ENCODE peak calls at places on chromosome 21, in nine cellular contexts. One of them, this sample, is unnamed.

GRCh38 chr21:46022551-46023107 is 41.1 kb downstream of the COL6A1 start:
- DNase-seq in stimulated activated CD8-positive, alpha-beta memory T cell treated with anti-CD3 and anti-CD28 coated beads, Interleukin-15, amount 100 ng/mL, for 1 hour: no peak
- DNase-seq in left ventricle myocardium superior: peak; percentile 29
- DNase-seq in HT-29: no peak
- DNase-seq in AG10803: peak; percentile 45
- DNase-seq in RPMI8226: no peak
- DNase-seq in stimulated activated CD4-positive, alpha-beta T cell treated with anti-CD3 and anti-CD28 coated beads, Interleukin-12 subunit alpha, Interleukin-12 subunit beta, amount 100 ng/mL, for 48 hours: no peak
- DNase-seq in HuH-7.5: peak; percentile 49
- DNase-seq in cardiac fibroblast: no peak
- DNase-seq in this sample: no peak

GRCh38 chr21:29342394-29342957 is 43.8 kb downstream of the BACH1 start:
- DNase-seq in stimulated activated CD8-positive, alpha-beta memory T cell treated with anti-CD3 and anti-CD28 coated beads, Interleukin-15, amount 100 ng/mL, for 1 hour: no peak
- DNase-seq in AG10803: peak; percentile 92
- DNase-seq in cardiac fibroblast: peak; percentile 98
- DNase-seq in left ventricle myocardium superior: peak; percentile 81
- DNase-seq in HuH-7.5: no peak
- DNase-seq in HT-29: no peak
- DNase-seq in RPMI8226: no peak
- DNase-seq in stimulated activated CD4-positive, alpha-beta T cell treated with anti-CD3 and anti-CD28 coated beads, Interleukin-12 subunit alpha, Interleukin-12 subunit beta, amount 100 ng/mL, for 48 hours: peak; percentile 69
- DNase-seq in this sample: no peak

GRCh38 chr21:32316363-32317215 is 17.9 kb downstream of the MRAP start:
- DNase-seq in RPMI8226: no peak
- DNase-seq in stimulated activated CD4-positive, alpha-beta T cell treated with anti-CD3 and anti-CD28 coated beads, Interleukin-12 subunit alpha, Interleukin-12 subunit beta, amount 100 ng/mL, for 48 hours: no peak
- DNase-seq in HT-29: no peak
- DNase-seq in cardiac fibroblast: no peak
- DNase-seq in HuH-7.5: no peak
- DNase-seq in left ventricle myocardium superior: no peak
- DNase-seq in AG10803: no peak
- DNase-seq in stimulated activated CD8-positive, alpha-beta memory T cell treated with anti-CD3 and anti-CD28 coated beads, Interleukin-15, amount 100 ng/mL, for 1 hour: no peak
- DNase-seq in this sample: no peak

GRCh38 chr21:38979271-38980196 is 173.8 kb downstream of the ETS2 start:
- DNase-seq in AG10803: peak; percentile 79
- DNase-seq in HT-29: no peak
- DNase-seq in stimulated activated CD8-positive, alpha-beta memory T cell treated with anti-CD3 and anti-CD28 coated beads, Interleukin-15, amount 100 ng/mL, for 1 hour: no peak
- DNase-seq in HuH-7.5: no peak
- DNase-seq in RPMI8226: peak; percentile 54
- DNase-seq in stimulated activated CD4-positive, alpha-beta T cell treated with anti-CD3 and anti-CD28 coated beads, Interleukin-12 subunit alpha, Interleukin-12 subunit beta, amount 100 ng/mL, for 48 hours: no peak
- DNase-seq in left ventricle myocardium superior: no peak
- DNase-seq in cardiac fibroblast: peak; percentile 45
- DNase-seq in this sample: no peak

GRCh38 chr21:46667735-46668380 is 32.4 kb downstream of the PRMT2 start:
- DNase-seq in AG10803: peak; percentile 39
- DNase-seq in cardiac fibroblast: peak; percentile 44
- DNase-seq in HuH-7.5: no peak
- DNase-seq in stimulated activated CD8-positive, alpha-beta memory T cell treated with anti-CD3 and anti-CD28 coated beads, Interleukin-15, amount 100 ng/mL, for 1 hour: no peak
- DNase-seq in stimulated activated CD4-positive, alpha-beta T cell treated with anti-CD3 and anti-CD28 coated beads, Interleukin-12 subunit alpha, Interleukin-12 subunit beta, amount 100 ng/mL, for 48 hours: no peak
- DNase-seq in HT-29: peak; percentile 3
- DNase-seq in left ventricle myocardium superior: peak; percentile 39
- DNase-seq in RPMI8226: peak; percentile 24
- DNase-seq in this sample: no peak

GRCh38 chr21:38413958-38414506 is 84.2 kb downstream of the ERG start:
- DNase-seq in HuH-7.5: no peak
- DNase-seq in RPMI8226: no peak
- DNase-seq in cardiac fibroblast: peak; percentile 17
- DNase-seq in stimulated activated CD4-positive, alpha-beta T cell treated with anti-CD3 and anti-CD28 coated beads, Interleukin-12 subunit alpha, Interleukin-12 subunit beta, amount 100 ng/mL, for 48 hours: no peak
- DNase-seq in AG10803: peak; percentile 21
- DNase-seq in stimulated activated CD8-positive, alpha-beta memory T cell treated with anti-CD3 and anti-CD28 coated beads, Interleukin-15, amount 100 ng/mL, for 1 hour: no peak
- DNase-seq in HT-29: no peak
- DNase-seq in left ventricle myocardium superior: no peak
- DNase-seq in this sample: no peak

GRCh38 chr21:23384679-23385078 is 2222.6 kb downstream of the MRPL39 start:
- DNase-seq in HT-29: no peak
- DNase-seq in cardiac fibroblast: no peak
- DNase-seq in AG10803: no peak
- DNase-seq in stimulated activated CD8-positive, alpha-beta memory T cell treated with anti-CD3 and anti-CD28 coated beads, Interleukin-15, amount 100 ng/mL, for 1 hour: no peak
- DNase-seq in stimulated activated CD4-positive, alpha-beta T cell treated with anti-CD3 and anti-CD28 coated beads, Interleukin-12 subunit alpha, Interleukin-12 subunit beta, amount 100 ng/mL, for 48 hours: no peak
- DNase-seq in left ventricle myocardium superior: no peak
- DNase-seq in HuH-7.5: no peak
- DNase-seq in RPMI8226: no peak
- DNase-seq in this sample: no peak

GRCh38 chr21:31476551-31477120 is 132.6 kb upstream of the TIAM1 start:
- DNase-seq in RPMI8226: no peak
- DNase-seq in stimulated activated CD4-positive, alpha-beta T cell treated with anti-CD3 and anti-CD28 coated beads, Interleukin-12 subunit alpha, Interleukin-12 subunit beta, amount 100 ng/mL, for 48 hours: no peak
- DNase-seq in cardiac fibroblast: peak; percentile 6
- DNase-seq in AG10803: no peak
- DNase-seq in HT-29: no peak
- DNase-seq in HuH-7.5: no peak
- DNase-seq in left ventricle myocardium superior: no peak
- DNase-seq in stimulated activated CD8-positive, alpha-beta memory T cell treated with anti-CD3 and anti-CD28 coated beads, Interleukin-15, amount 100 ng/mL, for 1 hour: no peak
- DNase-seq in this sample: no peak

GRCh38 chr21:37915941-37916794 is at the start of gene KCNJ6:
- DNase-seq in stimulated activated CD8-positive, alpha-beta memory T cell treated with anti-CD3 and anti-CD28 coated beads, Interleukin-15, amount 100 ng/mL, for 1 hour: no peak
- DNase-seq in cardiac fibroblast: peak; percentile 62
- DNase-seq in AG10803: peak; percentile 53
- DNase-seq in HuH-7.5: no peak
- DNase-seq in left ventricle myocardium superior: peak; percentile 49
- DNase-seq in HT-29: no peak
- DNase-seq in RPMI8226: peak; percentile 21
- DNase-seq in stimulated activated CD4-positive, alpha-beta T cell treated with anti-CD3 and anti-CD28 coated beads, Interleukin-12 subunit alpha, Interleukin-12 subunit beta, amount 100 ng/mL, for 48 hours: peak; percentile 9
- DNase-seq in this sample: no peak

GRCh38 chr21:14968821-14969220 is 96.0 kb downstream of the NRIP1 start:
- DNase-seq in AG10803: peak; percentile 47
- DNase-seq in stimulated activated CD8-positive, alpha-beta memory T cell treated with anti-CD3 and anti-CD28 coated beads, Interleukin-15, amount 100 ng/mL, for 1 hour: no peak
- DNase-seq in left ventricle myocardium superior: no peak
- DNase-seq in RPMI8226: no peak
- DNase-seq in HT-29: no peak
- DNase-seq in HuH-7.5: no peak
- DNase-seq in cardiac fibroblast: peak; percentile 59
- DNase-seq in stimulated activated CD4-positive, alpha-beta T cell treated with anti-CD3 and anti-CD28 coated beads, Interleukin-12 subunit alpha, Interleukin-12 subunit beta, amount 100 ng/mL, for 48 hours: no peak
- DNase-seq in this sample: no peak

GRCh38 chr21:42262826-42263225 is 43.9 kb downstream of the ABCG1 start:
- DNase-seq in RPMI8226: no peak
- DNase-seq in left ventricle myocardium superior: peak; percentile 89
- DNase-seq in HT-29: peak; percentile 22
- DNase-seq in stimulated activated CD4-positive, alpha-beta T cell treated with anti-CD3 and anti-CD28 coated beads, Interleukin-12 subunit alpha, Interleukin-12 subunit beta, amount 100 ng/mL, for 48 hours: no peak
- DNase-seq in AG10803: no peak
- DNase-seq in cardiac fibroblast: peak; percentile 35
- DNase-seq in HuH-7.5: peak; percentile 46
- DNase-seq in stimulated activated CD8-positive, alpha-beta memory T cell treated with anti-CD3 and anti-CD28 coated beads, Interleukin-15, amount 100 ng/mL, for 1 hour: no peak
- DNase-seq in this sample: no peak

GRCh38 chr21:23398726-23399125 is 2208.6 kb downstream of the MRPL39 start:
- DNase-seq in AG10803: no peak
- DNase-seq in HuH-7.5: no peak
- DNase-seq in stimulated activated CD8-positive, alpha-beta memory T cell treated with anti-CD3 and anti-CD28 coated beads, Interleukin-15, amount 100 ng/mL, for 1 hour: no peak
- DNase-seq in HT-29: no peak
- DNase-seq in cardiac fibroblast: no peak
- DNase-seq in left ventricle myocardium superior: no peak
- DNase-seq in RPMI8226: no peak
- DNase-seq in stimulated activated CD4-positive, alpha-beta T cell treated with anti-CD3 and anti-CD28 coated beads, Interleukin-12 subunit alpha, Interleukin-12 subunit beta, amount 100 ng/mL, for 48 hours: no peak
- DNase-seq in this sample: no peak

GRCh38 chr21:29293495-29293894 is 5.2 kb upstream of the BACH1 start:
- DNase-seq in left ventricle myocardium superior: no peak
- DNase-seq in stimulated activated CD4-positive, alpha-beta T cell treated with anti-CD3 and anti-CD28 coated beads, Interleukin-12 subunit alpha, Interleukin-12 subunit beta, amount 100 ng/mL, for 48 hours: no peak
- DNase-seq in AG10803: no peak
- DNase-seq in stimulated activated CD8-positive, alpha-beta memory T cell treated with anti-CD3 and anti-CD28 coated beads, Interleukin-15, amount 100 ng/mL, for 1 hour: no peak
- DNase-seq in HuH-7.5: no peak
- DNase-seq in HT-29: no peak
- DNase-seq in cardiac fibroblast: no peak
- DNase-seq in RPMI8226: peak; percentile 23
- DNase-seq in this sample: peak; percentile 48

GRCh38 chr21:44682580-44683151 is 703 bp upstream of the KRTAP12-1 start:
- DNase-seq in stimulated activated CD8-positive, alpha-beta memory T cell treated with anti-CD3 and anti-CD28 coated beads, Interleukin-15, amount 100 ng/mL, for 1 hour: no peak
- DNase-seq in HuH-7.5: no peak
- DNase-seq in cardiac fibroblast: no peak
- DNase-seq in HT-29: no peak
- DNase-seq in left ventricle myocardium superior: no peak
- DNase-seq in stimulated activated CD4-positive, alpha-beta T cell treated with anti-CD3 and anti-CD28 coated beads, Interleukin-12 subunit alpha, Interleukin-12 subunit beta, amount 100 ng/mL, for 48 hours: no peak
- DNase-seq in AG10803: no peak
- DNase-seq in RPMI8226: no peak
- DNase-seq in this sample: no peak

GRCh38 chr21:34020005-34020847 is 53.2 kb upstream of the MRPS6 start:
- DNase-seq in RPMI8226: peak; percentile 89
- DNase-seq in AG10803: peak; percentile 28
- DNase-seq in stimulated activated CD8-positive, alpha-beta memory T cell treated with anti-CD3 and anti-CD28 coated beads, Interleukin-15, amount 100 ng/mL, for 1 hour: no peak
- DNase-seq in left ventricle myocardium superior: no peak
- DNase-seq in HT-29: no peak
- DNase-seq in HuH-7.5: no peak
- DNase-seq in stimulated activated CD4-positive, alpha-beta T cell treated with anti-CD3 and anti-CD28 coated beads, Interleukin-12 subunit alpha, Interleukin-12 subunit beta, amount 100 ng/mL, for 48 hours: no peak
- DNase-seq in cardiac fibroblast: no peak
- DNase-seq in this sample: no peak

GRCh38 chr21:43352568-43353281 is 74.2 kb downstream of the SIK1 start:
- DNase-seq in cardiac fibroblast: peak; percentile 45
- DNase-seq in RPMI8226: peak; percentile 92
- DNase-seq in AG10803: peak; percentile 24
- DNase-seq in HT-29: no peak
- DNase-seq in stimulated activated CD8-positive, alpha-beta memory T cell treated with anti-CD3 and anti-CD28 coated beads, Interleukin-15, amount 100 ng/mL, for 1 hour: no peak
- DNase-seq in stimulated activated CD4-positive, alpha-beta T cell treated with anti-CD3 and anti-CD28 coated beads, Interleukin-12 subunit alpha, Interleukin-12 subunit beta, amount 100 ng/mL, for 48 hours: no peak
- DNase-seq in left ventricle myocardium superior: no peak
- DNase-seq in HuH-7.5: no peak
- DNase-seq in this sample: peak; percentile 95